ENCODE peak calls at places on chromosomes 1 and 21, in ten cellular contexts. H is BJ; E is amniotic stem cell; D is tibial artery; N is AG08395; Q is AG09319; U is fibroblast of villous mesenchyme; R is lower leg skin; C is effector memory CD4-positive, alpha-beta T cell; B is A673. P is an unnamed sample.

GRCh38 chr1:154463512-154463990 is 38.5 kb upstream of the TDRD10 start:
- DNase-seq in H (no peak), E (no peak), D (peak), N (no peak), Q (no peak), U (no peak), R (peak), C (peak), B (peak), P (no peak)

GRCh38 chr1:56527548-56528302 is 51.6 kb downstream of the PLPP3 start:
- DNase-seq in H (no peak), E (no peak), D (no peak), N (no peak), Q (no peak), U (peak), R (no peak), C (no peak), B (peak), P (no peak)

GRCh38 chr1:29529677-29530278 is 293.5 kb downstream of the PTPRU start:
- DNase-seq in H (no peak), E (no peak), D (no peak), N (no peak), Q (no peak), U (no peak), R (no peak), C (no peak), B (no peak), P (no peak)

GRCh38 chr1:187038789-187039188 is 210.0 kb downstream of the PLA2G4A start:
- DNase-seq in H (no peak), E (no peak), D (no peak), N (no peak), Q (no peak), U (peak), R (no peak), C (no peak), B (no peak), P (no peak)

GRCh38 chr1:234725177-234726132 is 115.5 kb upstream of the IRF2BP2 start:
- DNase-seq in H (no peak), E (no peak), D (no peak), N (no peak), Q (no peak), U (no peak), R (peak), C (peak), B (no peak), P (no peak)

GRCh38 chr1:239448911-239449310 is 62.5 kb downstream of the CHRM3 start:
- DNase-seq in H (no peak), E (no peak), D (no peak), N (no peak), Q (no peak), U (no peak), R (no peak), C (no peak), B (no peak), P (no peak)

GRCh38 chr1:74199504-74199903 is 1.5 kb downstream of the FPGT start:
- DNase-seq in H (no peak), E (no peak), D (no peak), N (no peak), Q (no peak), U (no peak), R (no peak), C (no peak), B (no peak), P (no peak)

GRCh38 chr1:19418503-19418971 is 66.8 kb downstream of the CAPZB start:
- DNase-seq in H (peak), E (no peak), D (no peak), N (peak), Q (no peak), U (no peak), R (no peak), C (no peak), B (no peak), P (no peak)

GRCh38 chr1:94892604-94893280 is 34.2 kb downstream of the CNN3 start:
- DNase-seq in H (no peak), E (no peak), D (no peak), N (no peak), Q (no peak), U (peak), R (no peak), C (no peak), B (no peak), P (no peak)

GRCh38 chr1:30901798-30902652 is 6.5 kb downstream of the SDC3 start:
- DNase-seq in H (no peak), E (no peak), D (no peak), N (no peak), Q (no peak), U (no peak), R (no peak), C (no peak), B (no peak), P (no peak)

GRCh38 chr1:227941509-227942020 is 6.2 kb downstream of the WNT9A start:
- DNase-seq in H (no peak), E (no peak), D (peak), N (no peak), Q (no peak), U (no peak), R (peak), C (no peak), B (no peak), P (no peak)

GRCh38 chr1:182784556-182785171 is 4.9 kb upstream of the NPL start:
- DNase-seq in H (no peak), E (peak), D (no peak), N (peak), Q (peak), U (peak), R (peak), C (no peak), B (peak), P (no peak)

GRCh38 chr1:33393991-33394390 is 36.9 kb downstream of the PHC2 start:
- DNase-seq in H (no peak), E (no peak), D (no peak), N (no peak), Q (no peak), U (no peak), R (no peak), C (no peak), B (no peak), P (no peak)

GRCh38 chr1:18041107-18041506 is 66.5 kb upstream of the IGSF21 start:
- DNase-seq in H (no peak), E (no peak), D (no peak), N (no peak), Q (no peak), U (no peak), R (no peak), C (no peak), B (no peak), P (no peak)

GRCh38 chr1:44694863-44695478 is 20.5 kb downstream of the ARMH1 start:
- DNase-seq in H (no peak), E (no peak), D (no peak), N (no peak), Q (no peak), U (no peak), R (no peak), C (no peak), B (no peak), P (no peak)

GRCh38 chr1:67590329-67590728 is 94.7 kb upstream of the GADD45A start:
- DNase-seq in H (peak), E (no peak), D (peak), N (peak), Q (no peak), U (peak), R (peak), C (no peak), B (no peak), P (peak)

GRCh38 chr1:180158149-180159147 is 3.8 kb downstream of the QSOX1 start:
- DNase-seq in H (no peak), E (no peak), D (no peak), N (no peak), Q (no peak), U (no peak), R (no peak), C (no peak), B (no peak), P (no peak)

GRCh38 chr1:152047607-152047953 is 10.8 kb upstream of the S100A11 start:
- DNase-seq in H (no peak), E (peak), D (peak), N (peak), Q (no peak), U (no peak), R (peak), C (no peak), B (no peak), P (no peak)

GRCh38 chr1:219801433-219801832 is 126.9 kb downstream of the SLC30A10 start:
- DNase-seq in H (no peak), E (no peak), D (no peak), N (no peak), Q (no peak), U (no peak), R (no peak), C (no peak), B (no peak), P (no peak)

GRCh38 chr1:212271823-212272498 is 13.2 kb upstream of the PPP2R5A start:
- DNase-seq in H (no peak), E (no peak), D (no peak), N (no peak), Q (no peak), U (no peak), R (no peak), C (no peak), B (no peak), P (no peak)

GRCh38 chr1:24105368-24106160 is 6.4 kb downstream of the MYOM3 start:
- DNase-seq in H (no peak), E (no peak), D (no peak), N (no peak), Q (no peak), U (no peak), R (no peak), C (no peak), B (no peak), P (no peak)

GRCh38 chr1:38973659-38974437 is 17.2 kb upstream of the AKIRIN1 start:
- DNase-seq in H (no peak), E (no peak), D (peak), N (peak), Q (no peak), U (no peak), R (no peak), C (no peak), B (no peak), P (no peak)

GRCh38 chr1:172154571-172154970 is 265.9 kb upstream of the C1orf105 start:
- DNase-seq in H (peak), E (peak), D (no peak), N (peak), Q (no peak), U (peak), R (no peak), C (no peak), B (peak), P (peak)

GRCh38 chr1:64514197-64514765 is 44.4 kb downstream of the CACHD1 start:
- DNase-seq in H (peak), E (no peak), D (no peak), N (peak), Q (no peak), U (peak), R (no peak), C (no peak), B (no peak), P (peak)

GRCh38 chr1:161791889-161792655 is 26.0 kb downstream of the ATF6 start:
- DNase-seq in H (no peak), E (no peak), D (no peak), N (peak), Q (no peak), U (peak), R (no peak), C (no peak), B (no peak), P (no peak)

GRCh38 chr1:198794498-198794897 is 155.7 kb downstream of the PTPRC start:
- DNase-seq in H (no peak), E (peak), D (no peak), N (peak), Q (no peak), U (peak), R (no peak), C (no peak), B (no peak), P (peak)

GRCh38 chr1:50060279-50060678 is 36.5 kb upstream of the AGBL4 start:
- DNase-seq in H (no peak), E (no peak), D (no peak), N (no peak), Q (no peak), U (no peak), R (no peak), C (no peak), B (peak), P (no peak)

GRCh38 chr1:62722796-62723195 is 34.6 kb upstream of the DOCK7 start:
- DNase-seq in H (no peak), E (no peak), D (no peak), N (no peak), Q (no peak), U (no peak), R (no peak), C (no peak), B (no peak), P (no peak)

GRCh38 chr1:63454269-63454668 is 68.8 kb downstream of the ITGB3BP start:
- DNase-seq in H (no peak), E (peak), D (no peak), N (no peak), Q (peak), U (peak), R (no peak), C (no peak), B (peak), P (no peak)

GRCh38 chr1:17919525-17920439 is 164.6 kb downstream of the ACTL8 start:
- DNase-seq in H (no peak), E (peak), D (peak), N (peak), Q (peak), U (peak), R (peak), C (no peak), B (peak), P (no peak)

GRCh38 chr1:180643693-180644092 is 11.9 kb downstream of the XPR1 start:
- DNase-seq in H (no peak), E (no peak), D (no peak), N (peak), Q (no peak), U (peak), R (no peak), C (no peak), B (no peak), P (no peak)

GRCh38 chr1:223219318-223219635 is 76.2 kb upstream of the TLR5 start:
- DNase-seq in H (no peak), E (no peak), D (no peak), N (no peak), Q (no peak), U (no peak), R (peak), C (no peak), B (no peak), P (no peak)

GRCh38 chr1:47866631-47867446 is 130.3 kb downstream of the TRABD2B start:
- DNase-seq in H (no peak), E (no peak), D (peak), N (no peak), Q (no peak), U (no peak), R (no peak), C (no peak), B (no peak), P (no peak)

GRCh38 chr1:212454741-212455140 is 22.0 kb downstream of the NENF start:
- DNase-seq in H (no peak), E (no peak), D (no peak), N (no peak), Q (no peak), U (no peak), R (no peak), C (no peak), B (no peak), P (no peak)

GRCh38 chr1:233368106-233368783 is 40.7 kb downstream of the MAP3K21 start:
- DNase-seq in H (peak), E (no peak), D (no peak), N (peak), Q (peak), U (peak), R (no peak), C (no peak), B (no peak), P (peak)

GRCh38 chr1:228084797-228085196 is 2.3 kb downstream of the ARF1 start:
- DNase-seq in H (no peak), E (no peak), D (no peak), N (no peak), Q (no peak), U (no peak), R (no peak), C (no peak), B (no peak), P (no peak)

GRCh38 chr21:31331231-31331630 is 12.8 kb downstream of the TIAM1 start:
- DNase-seq in H (no peak), E (no peak), D (no peak), N (no peak), Q (no peak), U (no peak), R (no peak), C (no peak), B (no peak), P (no peak)

GRCh38 chr1:167472729-167473529 is 45.4 kb downstream of the CD247 start:
- DNase-seq in H (no peak), E (no peak), D (no peak), N (no peak), Q (no peak), U (no peak), R (no peak), C (no peak), B (no peak), P (no peak)